ENCODE peak calls at places on chromosomes 4 and X, in five cellular contexts. I is HepG2, T is SK-N-SH, O is K562, S is GM12878. H is an unnamed sample.

GRCh38 chr4:120466429-120466828 is 399.8 kb upstream of the MAD2L1 start:
- DNase-seq in I (no peak), T (no peak), O (no peak), S (no peak), H (no peak)

GRCh38 chr4:152946460-152946859 is 10.3 kb downstream of the FHDC1 start:
- DNase-seq in I (no peak), T (no peak), O (no peak), S (no peak), H (no peak)

GRCh38 chr4:176149680-176150079 is 45.7 kb downstream of the SPATA4 start:
- DNase-seq in I (no peak), T (no peak), O (no peak), S (no peak), H (peak; percentile 49)

GRCh38 chr4:73723029-73723428 is 17.3 kb upstream of the CXCL8 start:
- DNase-seq in I (no peak), T (no peak), O (no peak), S (no peak), H (no peak)

GRCh38 chr4:80197132-80197573 is at the start of gene PRDM8:
- DNase-seq in I (no peak), T (peak; percentile 88), O (no peak), S (no peak), H (peak; percentile 73)

GRCh38 chr4:84189138-84189537 is 310.0 kb downstream of the NKX6-1 start:
- DNase-seq in I (no peak), T (no peak), O (no peak), S (no peak), H (no peak)

GRCh38 chr4:110609044-110609750 is 13.7 kb downstream of the PITX2 start:
- DNase-seq in I (no peak), T (no peak), O (no peak), S (no peak), H (no peak)

GRCh38 chr4:89598602-89599001 is 238.4 kb downstream of the SNCA start:
- DNase-seq in I (peak; percentile 15), T (peak; percentile 6), O (no peak), S (no peak), H (peak; percentile 17)

GRCh38 chrX:123487226-123487625 is 245.6 kb downstream of the THOC2 start:
- DNase-seq in I (no peak), T (no peak), O (no peak), S (no peak), H (no peak)

GRCh38 chr4:102333792-102334191 is 11.5 kb downstream of the SLC39A8 start:
- DNase-seq in I (no peak), T (no peak), O (no peak), S (no peak), H (no peak)

GRCh38 chr4:91958651-91959050 is 345.1 kb upstream of the GRID2 start:
- DNase-seq in I (no peak), T (peak; percentile 9), O (no peak), S (no peak), H (peak; percentile 6)

GRCh38 chr4:8176547-8177399 is 18.2 kb upstream of the ABLIM2 start:
- DNase-seq in I (peak; percentile 65), T (peak; percentile 89), O (peak; percentile 51), S (no peak), H (peak; percentile 52)

GRCh38 chr4:81648576-81649272 is 177.0 kb upstream of the RASGEF1B start:
- DNase-seq in I (no peak), T (no peak), O (no peak), S (peak; percentile 23), H (no peak)

GRCh38 chr4:178577933-178578332 is 1135.7 kb upstream of the AGA start:
- DNase-seq in I (peak; percentile 1), T (peak; percentile 12), O (no peak), S (no peak), H (no peak)

GRCh38 chr4:159212675-159213297 is 109.9 kb downstream of the RAPGEF2 start:
- DNase-seq in I (no peak), T (no peak), O (no peak), S (no peak), H (no peak)

GRCh38 chr4:36128689-36129088 is 115.6 kb downstream of the ARAP2 start:
- DNase-seq in I (no peak), T (no peak), O (no peak), S (no peak), H (peak; percentile 1)

GRCh38 chr4:36235306-36235705 is 9.0 kb downstream of the ARAP2 start:
- DNase-seq in I (no peak), T (no peak), O (no peak), S (no peak), H (peak; percentile 7)

GRCh38 chrX:630922-631496 is 418 bp downstream of the SHOX start:
- DNase-seq in I (no peak), T (no peak), O (no peak), S (no peak), H (no peak)

DNA sequence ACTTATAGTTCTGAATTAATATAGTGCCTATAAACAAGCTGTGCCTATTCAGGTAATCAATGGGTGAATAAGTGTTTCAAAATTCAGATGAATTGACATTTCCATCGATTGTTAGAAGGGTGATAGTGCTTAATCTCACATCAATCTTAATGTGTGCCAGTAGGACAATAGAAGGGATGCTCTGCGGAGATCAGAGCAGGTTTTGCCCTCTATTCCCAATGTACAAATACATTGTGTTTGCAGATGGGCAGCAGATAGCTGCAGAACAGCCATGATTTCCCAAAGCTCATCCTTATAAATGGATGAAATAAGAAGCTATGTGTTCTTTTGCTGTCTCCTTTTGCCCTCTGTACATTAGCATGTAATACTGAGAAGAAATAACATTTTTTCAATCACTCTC is 7.2 kb downstream of the MAB21L2 start:
- DNase-seq in I (no peak), T (no peak), O (no peak), S (no peak), H (no peak)
- TF ChIP-seq MXI1 in I (no peak), T (no peak), O (no peak), S (no peak), H (no peak)

GRCh38 chrX:109922183-109922582 is 80.7 kb upstream of the TMEM164 start:
- DNase-seq in I (no peak), T (no peak), O (no peak), S (no peak), H (no peak)
- TF ChIP-seq MXI1 in I (no peak), T (no peak), O (no peak), S (no peak), H (no peak)

GRCh38 chrX:107561468-107562215 is 66.7 kb upstream of the PRPS1 start:
- DNase-seq in I (no peak), T (no peak), O (no peak), S (no peak), H (peak; percentile 35)

GRCh38 chrX:107556967-107557366 is 71.3 kb upstream of the PRPS1 start:
- DNase-seq in I (no peak), T (no peak), O (no peak), S (no peak), H (no peak)

GRCh38 chrX:107563851-107564250 is 64.5 kb upstream of the PRPS1 start:
- DNase-seq in I (no peak), T (no peak), O (no peak), S (no peak), H (no peak)

GRCh38 chrX:107562482-107562881 is 65.8 kb upstream of the PRPS1 start:
- DNase-seq in I (no peak), T (no peak), O (no peak), S (no peak), H (peak; percentile 88)

DNA sequence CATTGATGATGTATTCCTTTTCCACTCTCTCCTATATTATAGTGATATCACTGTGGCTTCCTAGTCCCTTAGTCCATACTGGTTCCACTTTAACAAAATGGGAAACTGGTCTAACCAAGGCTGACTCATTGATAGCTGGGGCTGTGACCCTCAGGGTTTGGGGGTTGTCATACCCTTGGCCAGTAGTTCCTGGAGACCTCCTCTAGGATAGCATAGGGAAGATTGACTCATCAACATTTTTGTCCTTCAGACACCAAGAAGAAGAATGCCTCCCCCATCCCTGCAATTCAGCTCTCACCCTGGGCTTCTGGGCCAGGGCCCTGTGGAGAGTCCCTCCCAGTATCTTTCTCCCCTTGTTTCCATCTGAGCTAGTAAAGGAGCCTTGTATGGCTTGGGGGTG is 68.8 kb upstream of the PRPS1 start:
- DNase-seq in I (no peak), T (no peak), O (no peak), S (no peak), H (peak; percentile 16)
- TF ChIP-seq MXI1 in I (no peak), T (no peak), O (no peak), S (no peak), H (no peak)

DNA sequence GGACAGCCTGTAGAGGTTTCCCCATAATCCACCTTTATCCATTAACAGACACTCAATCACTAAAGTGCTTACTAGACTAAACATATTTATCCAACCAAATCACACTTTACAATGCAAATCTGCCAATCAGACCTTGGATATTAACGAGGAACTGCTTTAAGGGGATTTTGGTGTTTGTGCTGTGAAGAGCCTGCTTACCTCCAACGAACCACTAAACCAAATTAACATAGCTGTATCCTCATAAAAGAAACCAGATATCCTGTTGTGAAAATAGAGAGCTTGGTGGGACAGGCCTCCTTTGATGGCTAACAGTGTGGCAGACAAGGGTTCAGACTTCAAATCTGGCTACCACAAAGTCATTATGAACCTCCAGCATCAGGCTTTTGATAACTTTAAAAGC is 252.6 kb upstream of the HAND2 start:
- DNase-seq in I (no peak), T (no peak), O (no peak), S (no peak), H (no peak)
- TF ChIP-seq MXI1 in I (no peak), T (no peak), O (no peak), S (no peak), H (no peak)

DNA sequence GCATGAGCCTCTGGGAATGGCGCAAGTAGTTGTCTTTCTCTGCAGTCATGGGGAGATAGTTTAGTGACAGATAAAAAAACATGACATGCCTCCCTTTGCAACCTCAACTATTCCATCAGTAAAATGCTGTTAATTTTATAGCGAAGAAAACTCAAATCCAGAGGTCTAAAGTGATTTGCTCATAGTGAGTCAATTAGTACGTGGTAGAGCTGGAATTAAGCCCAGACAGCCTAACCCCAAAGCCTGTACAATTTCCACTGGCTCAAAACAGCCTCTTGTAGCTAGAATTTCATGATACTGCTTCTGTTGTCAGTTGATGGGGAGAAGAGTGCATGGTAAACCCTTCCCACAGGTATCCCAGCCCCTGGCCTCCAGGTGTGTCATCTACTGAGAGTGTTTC is 81.3 kb upstream of the TRPC5 start:
- DNase-seq in I (no peak), T (no peak), O (no peak), S (no peak), H (peak; percentile 49)
- TF ChIP-seq MXI1 in I (no peak), T (no peak), O (no peak), S (no peak), H (no peak)

DNA sequence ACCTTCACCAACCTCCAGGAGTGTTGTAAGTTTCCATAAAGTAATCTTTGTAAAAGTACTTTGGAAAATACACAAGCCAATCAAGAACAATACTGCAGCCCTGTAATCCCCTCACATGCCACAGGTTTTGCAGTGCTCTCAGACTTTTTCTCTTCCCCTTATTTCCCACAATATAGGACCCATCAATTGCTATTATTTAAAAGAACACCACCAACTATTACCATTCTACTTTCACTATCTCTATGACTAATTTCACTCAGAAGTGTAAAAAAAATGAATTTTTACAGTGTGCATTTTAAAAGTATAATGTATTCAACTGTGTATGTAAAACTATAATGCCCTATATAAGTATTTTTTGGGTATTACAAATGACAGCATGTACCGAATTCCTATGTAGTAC is 1.7 kb downstream of the ATP8A1 start:
- DNase-seq in I (no peak), T (no peak), O (no peak), S (no peak), H (no peak)
- TF ChIP-seq MXI1 in I (no peak), T (no peak), O (no peak), S (no peak), H (no peak)

GRCh38 chr4:57109847-57110634 is at the start of gene IGFBP7:
- DNase-seq in I (no peak), T (peak; percentile 79), O (peak; percentile 55), S (no peak), H (no peak)
- TF ChIP-seq MXI1 in I (no peak), T (no peak), O (no peak), S (no peak), H (no peak)

GRCh38 chrX:24979081-24979480 is 36.7 kb downstream of the ARX start:
- DNase-seq in I (no peak), T (no peak), O (no peak), S (no peak), H (peak; percentile 11)
- TF ChIP-seq MXI1 in I (no peak), T (no peak), O (no peak), S (no peak), H (no peak)